ENCODE peak calls at places on chromosomes 3 and 15, in five cellular contexts. E is lung, N is RWPE2, G is tibial nerve, M is A549. V is an unnamed sample. For H3K4me1, the result is how much of the 10 kb centered on the place peaks cover.

GRCh38 chr15:60744826-60745225 is 265.9 kb upstream of the ICE2 start:
- DNase-seq in N (no peak), G (no peak), M (no peak), E (no peak), V (no peak)

GRCh38 chr3:14827776-14828175 is 9.0 kb downstream of the FGD5 start:
- DNase-seq in G (no peak), M (no peak), E (no peak), N (no peak), V (no peak)

GRCh38 chr3:177448987-177449975 is 252.0 kb upstream of the TBL1XR1 start:
- DNase-seq in M (no peak), N (peak), G (no peak), E (peak), V (no peak)

GRCh38 chr15:70628542-70628941 is 134.8 kb downstream of the UACA start:
- DNase-seq in N (no peak), G (no peak), E (no peak), M (no peak), V (no peak)

GRCh38 chr15:72760590-72761260 is 22.8 kb downstream of the ADPGK start:
- DNase-seq in M (no peak), G (no peak), N (no peak), E (no peak), V (no peak)

GRCh38 chr3:161567962-161568361 is 71.4 kb downstream of the OTOL1 start:
- DNase-seq in G (no peak), N (no peak), E (no peak), M (no peak), V (no peak)

GRCh38 chr3:49100046-49100615 is 4.4 kb downstream of the QARS1 start:
- DNase-seq in E (no peak), G (no peak), N (no peak), M (no peak), V (no peak)

GRCh38 chr3:38576131-38577088 is 73.1 kb downstream of the SCN5A start:
- DNase-seq in E (no peak), M (no peak), N (no peak), G (no peak), V (peak)

GRCh38 chr15:56891852-56892251 is 26.6 kb upstream of the TCF12 start:
- DNase-seq in E (no peak), M (no peak), G (no peak), N (no peak), V (no peak)

GRCh38 chr3:99780749-99781148 is 36.9 kb upstream of the CMSS1 start:
- DNase-seq in G (no peak), E (no peak), N (no peak), M (no peak), V (peak)

GRCh38 chr3:82715091-82715856 is 953.8 kb upstream of the GBE1 start:
- DNase-seq in E (no peak), G (no peak), M (no peak), N (no peak), V (no peak)

GRCh38 chr3:139312959-139313358 is 30.9 kb upstream of the MRPS22 start:
- DNase-seq in N (no peak), M (peak), G (no peak), E (no peak), V (no peak)

GRCh38 chr3:159824341-159824740 is 164.3 kb upstream of the IL12A start:
- DNase-seq in E (no peak), M (peak), N (peak), G (no peak), V (peak)

GRCh38 chr3:30553641-30554316 is 52.6 kb upstream of the TGFBR2 start:
- DNase-seq in N (no peak), G (no peak), E (no peak), M (no peak), V (no peak)

GRCh38 chr3:66830301-66830700 is 167.8 kb upstream of the KBTBD8 start:
- DNase-seq in M (no peak), N (no peak), E (no peak), G (no peak), V (no peak)

GRCh38 chr3:45555154-45555591 is 39.4 kb upstream of the LIMD1 start:
- DNase-seq in E (no peak), N (no peak), G (no peak), M (no peak), V (no peak)
- H3K4me1 ChIP-seq in E (under half), N (under half), G (under half), M (under half), V (under half)

DNA sequence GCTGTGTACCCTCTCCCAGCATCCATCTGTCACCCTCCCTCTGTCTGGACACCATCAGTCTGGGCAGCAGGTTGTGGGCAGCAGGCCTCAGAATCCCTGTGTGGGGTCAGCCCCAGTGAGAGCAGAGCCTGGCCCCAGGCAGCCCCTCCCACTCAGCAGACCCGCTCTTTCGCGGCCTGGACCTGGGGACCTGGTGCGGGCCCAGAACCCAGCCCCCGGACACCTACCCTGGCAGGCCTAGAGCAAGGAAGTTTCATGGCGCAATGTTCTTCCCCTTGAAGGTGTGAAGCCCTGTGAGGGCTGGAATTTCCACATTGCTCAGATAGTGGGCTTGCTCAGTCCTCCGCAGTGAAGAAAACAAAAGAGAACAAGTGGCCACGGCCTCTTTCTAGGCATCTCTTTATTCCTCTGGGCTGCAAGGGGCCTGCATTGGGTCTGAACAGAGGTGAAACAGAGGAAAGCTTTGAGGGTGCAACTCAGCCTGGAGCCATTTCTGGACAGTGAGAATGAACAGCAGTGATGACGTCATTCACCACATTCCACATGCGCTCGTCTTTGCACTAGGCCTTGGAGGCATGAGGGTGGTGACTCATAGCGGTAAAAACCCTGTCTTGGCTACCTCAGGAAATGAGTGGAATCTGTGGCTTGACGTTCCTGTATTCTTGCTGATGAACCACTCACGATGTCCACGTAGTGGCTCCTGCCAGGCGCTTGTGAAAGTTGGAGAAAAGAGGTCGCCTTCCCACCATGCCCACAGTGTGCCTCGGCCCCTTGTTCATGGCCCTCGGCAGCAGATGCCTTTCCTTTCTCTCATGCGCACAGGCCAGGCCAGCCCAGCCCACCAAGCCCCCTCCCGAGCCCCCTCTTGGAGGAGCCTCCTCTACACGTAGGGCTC is 66.1 kb downstream of the SLC30A4 start:
- DNase-seq in N (peak), G (peak), M (peak), E (peak), V (peak)
- H3K27ac ChIP-seq in N (peak), G (peak), M (peak), E (no peak), V (peak)

DNA sequence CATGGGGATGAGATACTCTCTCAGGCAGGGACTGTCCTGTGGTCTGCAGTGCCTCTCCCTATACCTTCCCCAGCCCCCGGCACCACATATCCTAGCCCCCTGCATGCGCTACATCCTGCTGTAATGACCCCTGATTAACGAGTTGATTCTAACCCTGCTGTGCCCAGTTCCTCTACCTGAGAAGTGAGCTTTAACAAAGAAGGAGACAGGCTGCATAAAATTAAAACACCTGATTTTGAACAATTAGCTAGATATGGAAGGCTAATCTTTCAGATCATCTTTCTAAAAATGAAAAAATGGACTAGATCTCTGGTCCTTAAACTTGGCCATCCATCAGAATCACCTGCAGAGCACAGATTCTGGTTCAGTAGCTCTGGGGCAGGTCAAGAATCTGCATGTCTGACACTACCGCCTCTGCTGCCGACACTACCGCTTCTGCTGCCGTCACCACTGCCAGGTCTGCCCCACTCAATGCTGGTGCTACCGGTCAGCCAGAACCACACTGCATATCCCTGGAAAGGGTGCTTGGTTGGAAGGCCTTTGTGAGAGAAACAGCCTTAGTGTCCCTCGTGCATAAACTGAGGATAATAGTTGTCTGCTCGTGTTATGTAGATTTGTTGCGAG is 33.6 kb upstream of the ZBTB38 start:
- DNase-seq in E (no peak), M (no peak), G (no peak), N (no peak), V (no peak)
- H3K4me1 ChIP-seq in E (under half), M (half or more), G (under half), N (under half), V (half or more)

DNA sequence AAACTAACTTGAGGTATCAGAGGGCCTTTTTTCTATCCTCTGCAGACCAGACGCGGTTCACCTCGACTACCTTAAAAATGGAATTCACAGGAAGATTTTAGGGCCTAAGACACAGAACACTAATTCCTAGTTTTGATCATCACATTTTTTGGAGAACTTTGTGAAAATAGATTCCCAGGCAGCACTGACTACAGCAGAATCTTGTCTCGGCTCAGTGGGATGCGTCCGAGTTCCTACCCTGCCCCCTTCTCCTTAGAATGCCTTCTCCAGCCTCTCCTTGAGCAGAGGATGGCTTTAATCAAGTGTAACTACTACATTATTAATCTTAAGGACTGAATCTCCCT is 393 bp upstream of the TERC start:
- DNase-seq in N (no peak), E (no peak), G (no peak), M (no peak), V (no peak)
- H3K27ac ChIP-seq in N (peak), E (peak), G (peak), M (peak), V (peak)

DNA sequence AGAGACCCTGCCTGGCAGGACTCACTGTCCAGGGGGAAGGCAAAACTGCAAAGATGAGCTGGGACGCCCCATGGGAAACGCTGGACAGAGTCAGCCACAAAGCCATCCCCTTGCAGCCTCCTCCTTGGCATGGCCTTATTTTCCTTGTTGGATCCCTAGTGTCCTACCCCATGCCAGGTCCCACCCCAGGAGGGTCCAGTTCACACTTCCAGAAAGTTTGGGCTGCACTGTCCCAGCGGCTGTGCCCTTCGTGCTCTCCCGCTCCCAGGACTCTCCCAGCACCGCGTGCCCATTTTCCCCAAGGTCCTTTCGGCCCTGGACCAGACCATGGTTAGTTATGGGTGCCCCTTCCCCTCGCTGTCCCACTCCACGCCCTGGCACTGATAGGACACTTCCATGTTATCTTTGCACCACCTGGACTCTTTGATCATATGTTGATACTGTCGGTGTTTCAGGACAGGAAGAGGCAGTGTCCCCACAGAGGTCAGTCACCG is 5.8 kb upstream of the NRROS start:
- DNase-seq in G (no peak), E (no peak), N (no peak), M (no peak), V (no peak)
- H3K4me1 ChIP-seq in G (under half), E (under half), N (under half), M (under half), V (under half)

GRCh38 chr3:196080517-196080841 is 1.4 kb downstream of the TFRC start:
- DNase-seq in G (no peak), M (no peak), E (no peak), N (no peak), V (no peak)
- H3K27ac ChIP-seq in G (peak), M (peak), E (peak), N (peak), V (no peak)

GRCh38 chr3:124883191-124883747 is 3.9 kb downstream of the ITGB5 start:
- DNase-seq in E (no peak), M (no peak), N (no peak), G (no peak), V (no peak)
- H3K4me1 ChIP-seq in E (under half), M (half or more), N (half or more), G (under half), V (half or more)

GRCh38 chr3:42651248-42652091 is 2.0 kb upstream of the ZBTB47 start:
- DNase-seq in G (no peak), E (no peak), M (no peak), N (no peak), V (peak)
- H3K27ac ChIP-seq in G (peak), E (no peak), M (peak), N (peak), V (peak)